ENCODE peak calls at places on chromosomes 4 and X, in six cellular contexts. One of them, this sample, is unnamed. For H3K27me3, the result is how much of the 10 kb centered on the place peaks cover.

GRCh38 chr4:102629686-102630085 is 128.5 kb downstream of the NFKB1 start:
- DNase-seq in adipocyte: no peak
- DNase-seq in tibial nerve: no peak
- DNase-seq in small intestine: no peak
- DNase-seq in GM23248: no peak
- DNase-seq in lung: no peak
- DNase-seq in this sample: no peak

GRCh38 chrX:45164021-45164621 is 36.6 kb downstream of the DIPK2B start:
- DNase-seq in small intestine: no peak
- DNase-seq in adipocyte: peak
- DNase-seq in lung: no peak
- DNase-seq in GM23248: no peak
- DNase-seq in tibial nerve: no peak
- DNase-seq in this sample: no peak

GRCh38 chr4:78496021-78496643 is 55.4 kb upstream of the ANXA3 start:
- DNase-seq in tibial nerve: no peak
- DNase-seq in lung: no peak
- DNase-seq in small intestine: no peak
- DNase-seq in GM23248: no peak
- DNase-seq in adipocyte: peak
- DNase-seq in this sample: no peak

GRCh38 chr4:102527695-102528094 is 26.5 kb downstream of the NFKB1 start:
- DNase-seq in lung: no peak
- DNase-seq in tibial nerve: no peak
- DNase-seq in small intestine: no peak
- DNase-seq in GM23248: no peak
- DNase-seq in adipocyte: peak
- DNase-seq in this sample: no peak

GRCh38 chr4:2412534-2412884 is 5.9 kb downstream of the ZFYVE28 start:
- DNase-seq in GM23248: no peak
- DNase-seq in tibial nerve: no peak
- DNase-seq in lung: no peak
- DNase-seq in small intestine: peak
- DNase-seq in adipocyte: no peak
- DNase-seq in this sample: no peak

GRCh38 chr4:126414741-126415140 is 1100.0 kb downstream of the FAT4 start:
- DNase-seq in GM23248: no peak
- DNase-seq in adipocyte: no peak
- DNase-seq in tibial nerve: no peak
- DNase-seq in small intestine: no peak
- DNase-seq in lung: no peak
- DNase-seq in this sample: no peak

GRCh38 chrX:119573840-119574393 is 446 bp upstream of the UBE2A start:
- DNase-seq in small intestine: peak
- DNase-seq in lung: peak
- DNase-seq in tibial nerve: no peak
- DNase-seq in GM23248: peak
- DNase-seq in adipocyte: peak
- DNase-seq in this sample: no peak

GRCh38 chr4:97836662-97837061 is 306.6 kb downstream of the STPG2 start:
- DNase-seq in tibial nerve: no peak
- DNase-seq in small intestine: no peak
- DNase-seq in adipocyte: no peak
- DNase-seq in lung: no peak
- DNase-seq in GM23248: no peak
- DNase-seq in this sample: no peak

GRCh38 chrX:46180258-46180687 is 364.9 kb downstream of the ZNF674 start:
- DNase-seq in tibial nerve: no peak
- DNase-seq in small intestine: peak
- DNase-seq in GM23248: peak
- DNase-seq in adipocyte: peak
- DNase-seq in lung: no peak
- DNase-seq in this sample: no peak

GRCh38 chrX:125503769-125504168 is 184.1 kb downstream of the TEX13C start:
- DNase-seq in tibial nerve: no peak
- DNase-seq in GM23248: no peak
- DNase-seq in lung: no peak
- DNase-seq in adipocyte: no peak
- DNase-seq in small intestine: no peak
- DNase-seq in this sample: no peak

GRCh38 chr4:152524429-152524828 is 11.5 kb downstream of the FBXW7 start:
- DNase-seq in lung: no peak
- DNase-seq in small intestine: peak
- DNase-seq in adipocyte: no peak
- DNase-seq in GM23248: no peak
- DNase-seq in tibial nerve: no peak
- DNase-seq in this sample: no peak

GRCh38 chr4:81807927-81808672 is 336.4 kb upstream of the RASGEF1B start:
- DNase-seq in lung: no peak
- DNase-seq in tibial nerve: no peak
- DNase-seq in adipocyte: no peak
- DNase-seq in GM23248: no peak
- DNase-seq in small intestine: peak
- DNase-seq in this sample: no peak

GRCh38 chr4:11367371-11367770 is 61.3 kb downstream of the HS3ST1 start:
- DNase-seq in small intestine: peak
- DNase-seq in adipocyte: no peak
- DNase-seq in tibial nerve: peak
- DNase-seq in GM23248: no peak
- DNase-seq in lung: peak
- DNase-seq in this sample: peak

GRCh38 chr4:48296330-48296729 is 26.7 kb upstream of the TEC start:
- DNase-seq in GM23248: no peak
- DNase-seq in small intestine: no peak
- DNase-seq in lung: no peak
- DNase-seq in tibial nerve: no peak
- DNase-seq in adipocyte: no peak
- DNase-seq in this sample: no peak

GRCh38 chrX:16479206-16479869 is 170.6 kb upstream of the S100G start:
- DNase-seq in tibial nerve: no peak
- DNase-seq in small intestine: peak
- DNase-seq in lung: no peak
- DNase-seq in GM23248: peak
- DNase-seq in adipocyte: peak
- DNase-seq in this sample: no peak

GRCh38 chr4:141352775-141353544 is 132.3 kb downstream of the ZNF330 start:
- DNase-seq in GM23248: peak
- DNase-seq in tibial nerve: no peak
- DNase-seq in adipocyte: peak
- DNase-seq in small intestine: no peak
- DNase-seq in lung: no peak
- DNase-seq in this sample: no peak

GRCh38 chr4:153643406-153644016 is 40.6 kb upstream of the TLR2 start:
- DNase-seq in small intestine: peak
- DNase-seq in adipocyte: peak
- DNase-seq in tibial nerve: no peak
- DNase-seq in GM23248: peak
- DNase-seq in lung: no peak
- DNase-seq in this sample: no peak

GRCh38 chr4:75995727-75996126 is 5.0 kb upstream of the SDAD1 start:
- DNase-seq in adipocyte: peak
- DNase-seq in small intestine: peak
- DNase-seq in GM23248: peak
- DNase-seq in tibial nerve: no peak
- DNase-seq in lung: no peak
- DNase-seq in this sample: no peak

GRCh38 chrX:3679669-3680068 is 33.8 kb downstream of the PRKX start:
- DNase-seq in lung: no peak
- DNase-seq in GM23248: no peak
- DNase-seq in small intestine: peak
- DNase-seq in tibial nerve: no peak
- DNase-seq in adipocyte: no peak
- DNase-seq in this sample: no peak

GRCh38 chr4:95362906-95363578 is 185.7 kb downstream of the UNC5C start:
- DNase-seq in adipocyte: no peak
- DNase-seq in small intestine: no peak
- DNase-seq in tibial nerve: no peak
- DNase-seq in lung: no peak
- DNase-seq in GM23248: peak
- DNase-seq in this sample: no peak

GRCh38 chrX:53494427-53494826 is 60.3 kb upstream of the HSD17B10 start:
- DNase-seq in adipocyte: peak
- DNase-seq in tibial nerve: no peak
- DNase-seq in small intestine: no peak
- DNase-seq in GM23248: peak
- DNase-seq in lung: no peak
- DNase-seq in this sample: no peak

GRCh38 chr4:71029504-71029903 is 36.1 kb downstream of the DCK start:
- DNase-seq in lung: no peak
- DNase-seq in small intestine: no peak
- DNase-seq in GM23248: peak
- DNase-seq in adipocyte: no peak
- DNase-seq in tibial nerve: no peak
- DNase-seq in this sample: no peak

DNA sequence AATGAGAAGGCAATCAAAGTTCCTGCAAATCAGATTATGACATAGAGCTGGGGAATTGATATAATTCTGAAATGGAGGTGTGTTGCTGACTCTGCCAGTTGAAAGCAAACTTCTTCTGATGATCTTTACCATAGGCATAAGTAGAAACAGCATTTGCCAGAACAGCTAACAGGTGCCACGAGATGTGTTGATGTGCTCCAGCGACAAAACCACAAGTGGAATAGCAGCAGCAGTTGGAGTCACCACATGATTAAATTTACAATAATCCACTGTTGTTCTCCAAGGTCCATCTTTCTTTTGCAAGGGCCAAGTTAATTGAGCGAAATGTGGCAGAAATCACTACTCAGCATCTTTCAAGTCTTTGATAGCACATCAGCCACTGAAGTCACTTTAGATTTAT is 3.7 kb upstream of the OSTC start:
- DNase-seq in adipocyte: no peak
- DNase-seq in lung: no peak
- DNase-seq in small intestine: no peak
- DNase-seq in tibial nerve: no peak
- DNase-seq in GM23248: no peak
- DNase-seq in this sample: no peak
- H3K27me3 ChIP-seq in adipocyte: under half
- H3K27me3 ChIP-seq in lung: under half
- H3K27me3 ChIP-seq in small intestine: under half
- H3K27me3 ChIP-seq in tibial nerve: under half
- H3K27me3 ChIP-seq in GM23248: under half
- H3K27me3 ChIP-seq in this sample: under half

DNA sequence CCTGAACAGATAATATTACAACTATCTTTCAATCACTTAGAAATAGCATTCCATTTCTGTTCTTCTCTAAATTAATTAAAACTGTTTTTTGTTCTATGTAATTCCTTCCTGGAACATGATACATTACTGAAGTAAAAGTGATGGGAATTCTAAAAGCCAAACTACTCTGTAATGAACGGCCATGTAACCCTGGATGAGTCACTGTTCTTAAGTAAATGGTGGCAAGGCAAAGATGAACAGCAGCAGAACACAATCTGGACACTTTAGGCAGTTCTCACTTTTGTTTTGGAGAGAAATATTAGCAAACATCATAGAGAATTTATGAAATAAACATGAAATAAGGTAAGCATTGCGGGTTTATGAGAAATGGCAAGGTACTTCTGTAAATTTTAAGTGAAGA is 1.2 kb upstream of the GPR82 start:
- DNase-seq in small intestine: no peak
- DNase-seq in lung: no peak
- DNase-seq in adipocyte: peak
- DNase-seq in GM23248: peak
- DNase-seq in tibial nerve: no peak
- DNase-seq in this sample: no peak
- H3K27me3 ChIP-seq in small intestine: under half
- H3K27me3 ChIP-seq in lung: under half
- H3K27me3 ChIP-seq in adipocyte: under half
- H3K27me3 ChIP-seq in GM23248: under half
- H3K27me3 ChIP-seq in tibial nerve: under half
- H3K27me3 ChIP-seq in this sample: under half

GRCh38 chrX:49310371-49310770 is 6.9 kb downstream of the GAGE10 start:
- DNase-seq in small intestine: no peak
- DNase-seq in GM23248: no peak
- DNase-seq in adipocyte: no peak
- DNase-seq in tibial nerve: no peak
- DNase-seq in lung: no peak
- DNase-seq in this sample: no peak

GRCh38 chrX:49303346-49303745 is at the start of gene GAGE10:
- DNase-seq in tibial nerve: no peak
- DNase-seq in small intestine: no peak
- DNase-seq in lung: no peak
- DNase-seq in GM23248: no peak
- DNase-seq in adipocyte: no peak
- DNase-seq in this sample: no peak

GRCh38 chrX:49309401-49309981 is 6.0 kb downstream of the GAGE10 start:
- DNase-seq in GM23248: peak
- DNase-seq in small intestine: peak
- DNase-seq in tibial nerve: no peak
- DNase-seq in lung: no peak
- DNase-seq in adipocyte: peak
- DNase-seq in this sample: no peak

GRCh38 chrX:49308604-49309269 is 5.3 kb downstream of the GAGE10 start:
- DNase-seq in lung: no peak
- DNase-seq in small intestine: peak
- DNase-seq in GM23248: peak
- DNase-seq in tibial nerve: no peak
- DNase-seq in adipocyte: peak
- DNase-seq in this sample: no peak
- H3K27me3 ChIP-seq in lung: under half
- H3K27me3 ChIP-seq in small intestine: under half
- H3K27me3 ChIP-seq in GM23248: under half
- H3K27me3 ChIP-seq in tibial nerve: under half
- H3K27me3 ChIP-seq in adipocyte: under half
- H3K27me3 ChIP-seq in this sample: under half

DNA sequence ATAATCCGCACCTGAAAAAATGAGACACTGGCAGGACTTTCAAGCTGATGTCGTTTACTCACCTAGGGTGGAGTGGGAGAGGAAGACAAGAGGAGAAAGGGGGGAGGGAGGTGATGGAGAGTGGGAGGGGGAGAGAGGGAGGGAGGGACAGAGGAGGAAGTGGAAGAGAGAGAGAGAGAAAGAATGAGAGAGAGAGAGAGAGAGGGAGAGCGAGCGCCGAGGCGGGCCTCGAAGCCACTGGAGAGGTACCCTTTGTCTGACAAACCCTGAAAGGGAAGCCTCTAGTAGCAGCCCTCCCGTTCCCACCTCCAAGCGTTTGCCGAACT is 294 bp upstream of the ADGRL3 start:
- DNase-seq in lung: no peak
- DNase-seq in tibial nerve: no peak
- DNase-seq in small intestine: no peak
- DNase-seq in GM23248: no peak
- DNase-seq in adipocyte: no peak
- DNase-seq in this sample: no peak
- H3K27me3 ChIP-seq in lung: under half
- H3K27me3 ChIP-seq in tibial nerve: under half
- H3K27me3 ChIP-seq in small intestine: under half
- H3K27me3 ChIP-seq in GM23248: under half
- H3K27me3 ChIP-seq in adipocyte: under half
- H3K27me3 ChIP-seq in this sample: under half

GRCh38 chrX:15241258-15241657 is 28.6 kb downstream of the ASB9 start:
- DNase-seq in small intestine: no peak
- DNase-seq in adipocyte: no peak
- DNase-seq in GM23248: no peak
- DNase-seq in tibial nerve: no peak
- DNase-seq in lung: no peak
- DNase-seq in this sample: no peak
- H3K27me3 ChIP-seq in small intestine: under half
- H3K27me3 ChIP-seq in adipocyte: under half
- H3K27me3 ChIP-seq in GM23248: under half
- H3K27me3 ChIP-seq in tibial nerve: under half
- H3K27me3 ChIP-seq in lung: under half
- H3K27me3 ChIP-seq in this sample: under half

This sample was measured in dorsolateral prefrontal cortex.